ENCODE peak calls at places on chromosomes 13 and 19, in seven cellular contexts. B is Peyer's patch, G is epithelial cell of proximal tubule, Q is progenitor cell of endocrine pancreas, C is body of pancreas, Y is brain microvascular endothelial cell, R is endothelial cell. X is an unnamed sample.

GRCh38 chr19:32464279-32464678 is 58.7 kb downstream of the DPY19L3 start:
- DNase-seq in R (no peak), G (no peak), Q (no peak), C (no peak), B (no peak), Y (no peak), X (no peak)

GRCh38 chr19:47899335-47899734 is 13.2 kb upstream of the SULT2A1 start:
- DNase-seq in C (no peak), Q (no peak), B (no peak), Y (no peak), R (no peak), G (no peak), X (no peak)

GRCh38 chr13:99639126-99639525 is 137.9 kb downstream of the TM9SF2 start:
- DNase-seq in Q (no peak), Y (no peak), C (no peak), R (no peak), B (no peak), G (no peak), X (no peak)

GRCh38 chr13:40666905-40667621 is 622 bp upstream of the FOXO1 start:
- DNase-seq in G (no peak), Y (no peak), C (peak), Q (peak), R (peak), B (peak), X (peak)

GRCh38 chr19:45357445-45357783 is 13.0 kb downstream of the ERCC2 start:
- DNase-seq in Y (no peak), Q (no peak), R (no peak), B (no peak), C (no peak), G (no peak), X (no peak)

GRCh38 chr13:104837756-104838155 is 1697.7 kb downstream of the EFNB2 start:
- DNase-seq in R (no peak), C (no peak), Y (no peak), B (no peak), G (no peak), Q (no peak), X (no peak)

GRCh38 chr13:80116107-80116506 is 224.8 kb downstream of the SPRY2 start:
- DNase-seq in G (no peak), Y (peak), B (no peak), C (no peak), Q (no peak), R (no peak), X (no peak)

GRCh38 chr19:39599116-39599515 is 3.2 kb upstream of the LGALS13 start:
- DNase-seq in C (no peak), R (peak), Q (peak), Y (peak), B (no peak), G (no peak), X (no peak)

GRCh38 chr13:63942372-63942771 is 2526.7 kb upstream of the PCDH20 start:
- DNase-seq in B (no peak), G (no peak), Q (no peak), C (no peak), Y (no peak), R (no peak), X (no peak)

GRCh38 chr19:3404324-3405260 is 38.2 kb downstream of the NFIC start:
- DNase-seq in B (no peak), R (no peak), Q (no peak), G (no peak), Y (peak), C (peak), X (peak)

GRCh38 chr13:36282818-36283432 is 14.7 kb downstream of the CCDC169 start:
- DNase-seq in Y (no peak), G (no peak), C (no peak), R (no peak), B (no peak), Q (no peak), X (no peak)

GRCh38 chr19:495440-496332 is 600 bp upstream of the MADCAM1 start:
- DNase-seq in Q (peak), R (peak), Y (peak), C (no peak), G (no peak), B (no peak), X (no peak)

GRCh38 chr19:23273022-23273593 is 22.9 kb upstream of the ZNF724 start:
- DNase-seq in C (peak), R (no peak), Q (no peak), Y (no peak), G (no peak), B (peak), X (no peak)
- TF ChIP-seq CTCF in C (no peak), R (no peak), Q (no peak), Y (no peak), G (no peak), B (no peak), X (no peak)

DNA sequence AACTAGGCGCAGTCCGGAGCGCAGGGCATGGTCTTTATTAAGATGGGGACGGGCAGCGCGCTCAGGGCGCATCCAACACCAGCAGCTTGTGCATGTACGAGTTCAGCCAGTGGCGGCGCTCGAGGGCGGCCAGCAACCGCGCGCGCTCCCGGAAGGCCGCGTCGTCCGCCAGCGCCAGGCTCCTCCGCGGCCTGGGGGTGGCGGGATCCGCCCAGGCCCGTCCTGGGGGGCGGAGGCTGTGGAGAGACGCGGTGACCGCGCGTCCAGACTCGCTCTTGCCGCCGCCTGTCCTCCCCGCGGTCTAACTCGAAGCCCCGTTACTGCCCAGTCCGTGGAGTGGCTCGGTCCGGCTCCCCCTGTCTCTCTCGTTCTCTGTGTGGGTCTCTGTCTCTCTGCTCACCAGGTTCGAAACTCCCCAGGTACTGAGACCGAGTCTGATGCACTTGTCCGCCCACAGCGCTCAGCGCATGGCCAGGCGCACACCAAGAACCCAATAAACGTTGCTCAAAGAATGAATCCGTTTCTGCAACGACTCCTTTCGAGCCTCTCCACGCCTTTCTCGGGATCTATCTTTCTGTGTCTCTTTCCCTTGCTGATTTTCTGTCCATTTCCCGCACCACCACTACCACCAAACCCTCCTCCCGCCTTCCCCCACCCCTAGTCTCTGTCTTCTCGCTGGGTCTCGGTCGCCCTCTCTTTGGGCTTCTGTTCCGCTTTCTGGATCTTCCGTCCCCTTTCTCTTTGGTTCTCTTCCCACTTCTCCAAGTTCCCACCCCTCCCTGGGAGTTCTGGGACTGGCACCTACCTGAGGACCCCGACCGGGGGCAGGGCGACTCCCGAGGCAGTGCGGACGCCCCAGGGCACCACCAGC is 599 bp downstream of the PTH2 start:
- DNase-seq in C (peak), B (no peak), G (no peak), Q (no peak), Y (no peak), R (peak), X (peak)
- TF ChIP-seq CTCF in C (peak), B (no peak), G (peak), Q (peak), Y (peak), R (peak), X (peak)

DNA sequence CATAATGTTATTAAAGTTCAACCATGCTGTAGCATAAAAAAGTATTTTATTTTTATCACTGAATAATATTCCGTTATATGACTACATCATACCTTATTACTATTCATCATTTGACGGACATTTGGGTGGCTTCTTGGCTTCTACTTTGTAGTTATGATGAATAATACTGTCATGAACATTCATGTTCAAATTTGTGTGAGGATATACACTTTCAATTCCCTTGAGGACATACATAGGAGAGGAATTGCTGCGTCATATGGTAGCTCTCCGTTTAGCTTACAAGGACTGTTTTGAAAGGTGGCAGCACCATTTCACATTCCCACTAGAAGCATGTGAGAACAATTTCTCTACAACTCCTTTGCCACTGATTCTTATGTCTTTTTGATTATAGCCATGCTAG is 910.8 kb upstream of the MIR17HG start:
- DNase-seq in B (no peak), R (no peak), G (no peak), C (no peak), Y (no peak), Q (no peak), X (no peak)
- TF ChIP-seq CTCF in B (no peak), R (no peak), G (no peak), C (no peak), Y (no peak), Q (no peak), X (no peak)

GRCh38 chr19:12782424-12783225 is 7.3 kb upstream of the HOOK2 start:
- DNase-seq in G (no peak), R (peak), C (peak), Y (peak), Q (no peak), B (peak), X (peak)
- TF ChIP-seq CTCF in G (no peak), R (no peak), C (no peak), Y (no peak), Q (no peak), B (no peak), X (no peak)

GRCh38 chr13:97030705-97031452 is 36.6 kb upstream of the OXGR1 start:
- DNase-seq in B (no peak), G (no peak), R (peak), Q (no peak), Y (peak), C (no peak), X (no peak)
- TF ChIP-seq CTCF in B (no peak), G (peak), R (peak), Q (peak), Y (peak), C (peak), X (peak)

DNA sequence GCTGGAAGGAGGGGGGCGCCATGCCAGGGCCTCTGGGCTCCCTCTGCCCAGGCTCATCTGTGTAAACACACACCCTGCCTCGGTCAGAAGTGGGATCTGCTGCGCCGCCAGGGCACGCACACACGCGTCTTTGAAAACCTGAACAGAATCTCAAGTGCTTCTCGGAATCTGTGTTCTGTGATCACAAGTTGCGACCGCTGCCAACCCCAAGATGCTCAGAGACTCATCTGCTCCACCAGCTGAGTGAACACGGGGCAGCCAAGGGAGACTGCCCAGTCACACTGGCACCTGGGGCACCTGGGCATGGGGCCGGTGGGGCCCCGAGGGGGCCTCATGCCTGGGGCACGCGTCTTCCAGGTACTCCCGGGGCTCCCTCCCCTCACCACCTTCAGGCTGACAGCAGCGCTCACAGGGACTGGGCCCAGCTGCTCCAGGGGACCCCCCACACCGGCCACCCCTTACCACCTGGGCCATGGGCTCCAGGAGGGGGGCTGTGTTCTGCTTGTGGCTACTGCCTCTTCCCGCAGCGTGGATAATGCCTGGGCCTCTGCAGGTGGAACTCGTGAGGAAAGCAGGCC is 59.0 kb downstream of the KLF2 start:
- DNase-seq in C (no peak), G (no peak), B (peak), Y (no peak), Q (no peak), R (no peak), X (no peak)
- TF ChIP-seq CTCF in C (no peak), G (no peak), B (no peak), Y (no peak), Q (no peak), R (peak), X (peak)

GRCh38 chr13:114135731-114136171 is 3.3 kb upstream of the RASA3 start:
- DNase-seq in C (no peak), G (no peak), B (no peak), Y (no peak), R (no peak), Q (no peak), X (no peak)
- TF ChIP-seq CTCF in C (no peak), G (no peak), B (no peak), Y (no peak), R (no peak), Q (no peak), X (no peak)

DNA sequence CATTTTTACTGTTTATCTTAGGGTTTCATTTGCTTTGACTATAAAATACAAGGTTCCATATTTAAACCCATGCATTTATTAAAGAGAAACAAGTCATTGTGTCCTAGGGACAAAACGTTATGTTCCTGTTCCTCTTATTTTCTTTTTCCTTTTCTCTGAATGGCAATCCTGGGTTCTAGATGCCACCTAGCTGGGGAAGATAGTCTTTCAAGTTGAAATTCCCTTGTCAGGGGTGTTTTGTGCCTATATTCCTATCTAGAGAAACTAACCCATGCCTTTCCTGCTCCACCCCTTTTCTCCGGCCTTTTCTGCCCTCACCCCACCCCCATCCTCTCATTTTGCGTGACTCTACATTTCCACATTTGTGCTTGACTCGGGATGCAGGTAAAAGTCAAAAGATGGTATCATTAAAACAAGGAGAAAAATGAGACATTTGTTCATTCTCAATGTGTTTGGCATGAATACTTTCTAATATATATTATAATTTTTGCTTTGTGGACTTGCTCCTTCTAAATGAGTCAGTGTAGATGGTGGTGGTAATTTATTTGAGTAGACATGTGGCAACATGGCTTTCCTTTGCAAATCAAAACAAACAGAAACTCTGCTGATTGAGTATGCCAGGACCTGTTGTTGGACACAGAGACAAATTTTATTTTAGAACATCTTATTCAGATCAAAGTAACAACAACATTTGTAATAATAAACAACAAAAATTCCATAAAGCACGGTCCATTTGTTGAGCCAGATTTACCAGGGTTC is 26.8 kb upstream of the STARD13 start:
- DNase-seq in C (no peak), G (no peak), Q (no peak), Y (peak), R (no peak), B (no peak), X (no peak)
- TF ChIP-seq CTCF in C (peak), G (peak), Q (no peak), Y (peak), R (no peak), B (no peak), X (peak)

X was measured in left ventricle myocardium inferior.